ENCODE peak calls at places on chromosomes 11 and 22, in eight cellular contexts. T, C, H, Z, Q, O, A and Y are unnamed samples.
A peak's percentile ranks its signal among the peaks of the same experiment; 100 is the strongest.

GRCh38 chr22:46436595-46437163 is 100.7 kb downstream of the CELSR1 start:
- DNase-seq in T (no peak), C (peak; percentile 51), H (no peak), Z (no peak), Q (no peak), O (no peak), A (peak; percentile 63), Y (peak; percentile 20)

GRCh38 chr11:71252434-71252781 is at the start of gene SHANK2:
- DNase-seq in T (no peak), C (no peak), H (no peak), Z (no peak), Q (peak; percentile 84), O (no peak), A (no peak), Y (no peak)

GRCh38 chr11:9719949-9720646 is 56.2 kb downstream of the SWAP70 start:
- DNase-seq in T (no peak), C (no peak), H (no peak), Z (no peak), Q (no peak), O (no peak), A (no peak), Y (peak; percentile 28)

GRCh38 chr11:117229411-117229810 is 2.5 kb downstream of the PCSK7 start:
- DNase-seq in T (no peak), C (no peak), H (no peak), Z (no peak), Q (no peak), O (no peak), A (no peak), Y (no peak)

GRCh38 chr11:35857922-35858321 is 85.9 kb upstream of the LDLRAD3 start:
- DNase-seq in T (no peak), C (no peak), H (no peak), Z (no peak), Q (no peak), O (no peak), A (no peak), Y (no peak)

GRCh38 chr11:115672999-115673411 is 168.8 kb upstream of the CADM1 start:
- DNase-seq in T (no peak), C (no peak), H (no peak), Z (no peak), Q (no peak), O (no peak), A (peak; percentile 73), Y (peak; percentile 1)

GRCh38 chr11:40879911-40880310 is 579.5 kb downstream of the LRRC4C start:
- DNase-seq in T (no peak), C (no peak), H (no peak), Z (no peak), Q (no peak), O (no peak), A (no peak), Y (no peak)

GRCh38 chr11:68956142-68956541 is 24.6 kb downstream of the MRGPRD start:
- DNase-seq in T (no peak), C (no peak), H (no peak), Z (no peak), Q (no peak), O (peak; percentile 33), A (no peak), Y (no peak)

GRCh38 chr11:108654994-108655631 is 9.8 kb upstream of the DDX10 start:
- DNase-seq in T (peak; percentile 52), C (peak; percentile 49), H (peak; percentile 54), Z (peak; percentile 54), Q (no peak), O (no peak), A (peak; percentile 56), Y (peak; percentile 72)

GRCh38 chr11:96309001-96309642 is 33.9 kb downstream of the MAML2 start:
- DNase-seq in T (no peak), C (no peak), H (no peak), Z (no peak), Q (no peak), O (no peak), A (no peak), Y (peak; percentile 94)

GRCh38 chr11:69239320-69240040 is 54.5 kb upstream of the MYEOV start:
- DNase-seq in T (no peak), C (no peak), H (no peak), Z (no peak), Q (no peak), O (no peak), A (no peak), Y (no peak)

GRCh38 chr11:129021295-129021694 is 78.6 kb upstream of the TP53AIP1 start:
- DNase-seq in T (no peak), C (no peak), H (no peak), Z (no peak), Q (no peak), O (no peak), A (no peak), Y (peak; percentile 11)

GRCh38 chr11:10628506-10629236 is 60.2 kb upstream of the LYVE1 start:
- DNase-seq in T (no peak), C (no peak), H (no peak), Z (no peak), Q (no peak), O (no peak), A (no peak), Y (no peak)

GRCh38 chr11:22317656-22318055 is 20.5 kb upstream of the SLC17A6 start:
- DNase-seq in T (no peak), C (no peak), H (no peak), Z (no peak), Q (no peak), O (no peak), A (no peak), Y (no peak)

GRCh38 chr11:130462931-130463330 is 14.5 kb downstream of the ADAMTS15 start:
- DNase-seq in T (no peak), C (no peak), H (no peak), Z (no peak), Q (no peak), O (no peak), A (no peak), Y (no peak)

GRCh38 chr11:65616575-65617001 is 1.0 kb downstream of the PCNX3 start:
- DNase-seq in T (no peak), C (no peak), H (no peak), Z (no peak), Q (no peak), O (no peak), A (no peak), Y (no peak)

GRCh38 chr11:76768091-76769047 is 14.8 kb upstream of the TSKU start:
- DNase-seq in T (peak; percentile 72), C (no peak), H (no peak), Z (no peak), Q (no peak), O (no peak), A (no peak), Y (peak; percentile 28)

GRCh38 chr22:28903080-28903479 is 19.7 kb downstream of the ZNRF3 start:
- DNase-seq in T (no peak), C (no peak), H (no peak), Z (no peak), Q (no peak), O (no peak), A (no peak), Y (no peak)
- H3K4me3 ChIP-seq in T (no peak overlapping the region), C (no peak overlapping the region), H (no peak overlapping the region), Z (no peak overlapping the region), Q (no peak overlapping the region), O (no peak overlapping the region), A (no peak overlapping the region), Y (no peak overlapping the region)

GRCh38 chr11:61695917-61696316 is 15.7 kb downstream of the DAGLA start:
- DNase-seq in T (no peak), C (peak; percentile 75), H (peak; percentile 74), Z (no peak), Q (peak; percentile 92), O (peak; percentile 54), A (peak; percentile 81), Y (peak; percentile 61)
- TF ChIP-seq CTCF in T (no peak), C (peak; percentile 36), H (no peak), Z (no peak), Q (peak; percentile 8), O (no peak), A (peak; percentile 9), Y (no peak)

DNA sequence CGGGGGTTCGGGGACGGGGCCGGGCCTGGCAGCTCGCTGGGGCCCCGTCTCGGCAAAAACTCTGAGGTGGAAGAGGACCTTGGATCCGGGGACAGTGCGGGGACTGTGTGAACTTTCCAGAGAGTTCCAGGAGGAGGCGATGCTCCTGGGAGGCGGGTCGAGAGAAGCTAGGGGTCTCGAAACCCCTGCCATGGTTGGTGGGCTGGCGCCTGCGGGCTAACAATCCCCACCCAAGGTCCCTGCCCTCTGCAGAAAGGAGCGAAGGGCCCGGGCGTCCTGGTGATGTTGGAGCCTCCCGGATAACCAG is 4.7 kb upstream of the GRK2 start:
- DNase-seq in T (no peak), C (no peak), H (no peak), Z (no peak), Q (no peak), O (no peak), A (no peak), Y (no peak)
- H3K4me3 ChIP-seq in T (no peak overlapping the region), C (peak overlapping the region; percentile 46), H (peak overlapping the region; percentile 23), Z (no peak overlapping the region), Q (peak overlapping the region; percentile 1), O (no peak overlapping the region), A (peak overlapping the region; percentile 19), Y (peak overlapping the region; percentile 42)

DNA sequence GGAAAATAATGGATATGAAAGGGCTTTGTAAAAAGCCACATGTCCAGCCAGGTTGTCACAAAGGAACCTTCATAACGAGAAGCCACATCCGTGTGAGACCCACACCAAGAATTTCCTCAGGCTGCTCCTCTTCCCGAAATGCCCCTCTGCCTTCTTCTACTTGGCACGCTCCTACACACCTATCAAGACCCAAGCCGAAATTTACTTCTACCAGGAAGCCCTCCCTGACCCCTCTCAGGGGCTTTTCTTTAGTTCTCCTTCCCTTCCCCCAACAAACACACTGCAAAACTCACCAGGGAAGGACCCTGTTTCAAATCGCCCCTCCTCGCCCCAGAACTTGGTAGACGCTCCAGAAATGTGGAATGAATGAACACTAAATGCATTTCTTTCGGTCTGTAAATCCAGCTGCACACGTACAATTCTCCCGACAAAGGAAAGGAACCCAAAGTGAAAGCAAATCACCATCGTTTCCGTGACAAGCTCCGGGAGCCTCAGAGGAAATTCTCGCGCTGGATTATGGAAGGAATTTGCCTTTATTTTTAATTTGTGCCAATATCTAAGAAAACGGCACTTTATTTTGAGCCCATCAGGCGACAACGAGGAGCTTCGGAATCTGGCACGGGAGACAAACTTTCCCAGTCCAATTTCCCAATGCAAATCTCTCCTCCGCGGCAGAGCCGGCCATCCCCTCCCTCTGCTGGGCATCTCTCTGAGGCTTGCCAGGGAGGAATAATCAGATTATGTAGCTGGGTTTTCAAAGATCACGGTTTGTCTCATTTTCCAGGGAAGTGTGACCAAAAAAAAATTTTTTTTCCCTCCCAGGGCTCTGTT is 13.2 kb upstream of the SHISAL1 start:
- DNase-seq in T (no peak), C (no peak), H (no peak), Z (no peak), Q (no peak), O (no peak), A (peak; percentile 64), Y (peak; percentile 56)
- TF ChIP-seq CTCF in T (no peak), C (peak; percentile 67), H (no peak), Z (no peak), Q (no peak), O (no peak), A (peak; percentile 37), Y (peak; percentile 49)

GRCh38 chr22:26887916-26888315 is 230.5 kb downstream of the MIAT start:
- DNase-seq in T (no peak), C (no peak), H (no peak), Z (no peak), Q (no peak), O (no peak), A (no peak), Y (no peak)
- H3K4me3 ChIP-seq in T (no peak overlapping the region), C (no peak overlapping the region), H (no peak overlapping the region), Z (no peak overlapping the region), Q (no peak overlapping the region), O (no peak overlapping the region), A (no peak overlapping the region), Y (no peak overlapping the region)

GRCh38 chr11:124172076-124172475 is 11.1 kb upstream of the OR10D3 start:
- DNase-seq in T (no peak), C (no peak), H (no peak), Z (no peak), Q (no peak), O (no peak), A (no peak), Y (no peak)
- TF ChIP-seq CTCF in T (no peak), C (no peak), H (no peak), Z (no peak), Q (no peak), O (no peak), A (no peak), Y (no peak)